ENCODE peak calls at places on chromosome 1, in eight cellular contexts. A, U, Y, T, B, H, K and L are unnamed samples.

GRCh38 chr1:7104053-7104738 is 318.9 kb downstream of the CAMTA1 start:
- DNase-seq in Y (no peak), K (no peak), B (no peak), U (no peak), A (no peak), H (no peak), T (no peak), L (no peak)

GRCh38 chr1:116514708-116515525 is 55.9 kb downstream of the CD58 start:
- DNase-seq in A (peak), Y (peak), T (no peak), U (no peak), H (peak), B (peak), K (no peak), L (no peak)

GRCh38 chr1:84027368-84027767 is 28.4 kb upstream of the TTLL7 start:
- DNase-seq in T (no peak), U (no peak), K (no peak), A (no peak), B (no peak), H (no peak), Y (no peak), L (no peak)

GRCh38 chr1:5140136-5140535 is 485.7 kb downstream of the AJAP1 start:
- DNase-seq in A (no peak), H (no peak), Y (no peak), K (no peak), B (no peak), U (no peak), T (no peak), L (no peak)

GRCh38 chr1:24500448-24501048 is 2.1 kb upstream of the RCAN3 start:
- DNase-seq in A (no peak), Y (no peak), T (no peak), K (no peak), H (no peak), B (no peak), U (no peak), L (no peak)

GRCh38 chr1:206000641-206001339 is 2.4 kb downstream of the RAB7B start:
- DNase-seq in Y (no peak), T (no peak), B (peak), H (no peak), U (no peak), K (no peak), A (no peak), L (no peak)

GRCh38 chr1:177310326-177310725 is 139.6 kb downstream of the BRINP2 start:
- DNase-seq in U (no peak), K (no peak), Y (no peak), A (no peak), H (no peak), B (no peak), T (peak), L (peak)

GRCh38 chr1:50970508-50970885 is 452 bp downstream of the CDKN2C start:
- DNase-seq in H (no peak), A (no peak), Y (peak), K (no peak), T (no peak), B (no peak), U (no peak), L (no peak)